ENCODE peak calls at places on chromosome 16, in ten cellular contexts. One of them, this sample, is unnamed.

GRCh38 chr16:29645699-29646187 is 17.3 kb upstream of the SPN start:
- DNase-seq in fibroblast of the aortic adventitia: peak
- DNase-seq in NCI-H748 treated with DMSO at 0.1 percent for 48 hours: no peak
- DNase-seq in NCI-H2081: no peak
- DNase-seq in ACHN: no peak
- DNase-seq in CD4-positive, CD25-positive, alpha-beta regulatory T cell: no peak
- DNase-seq in heart left ventricle: no peak
- DNase-seq in NCI-H2029 treated with DMSO at 0.1 percent for 48 hours: no peak
- DNase-seq in stimulated activated CD4-positive, alpha-beta T cell treated with anti-CD3 and anti-CD28 coated beads, Interleukin-2, amount 100 ng/mL, for 48 hours: no peak
- DNase-seq in globus pallidus: no peak
- DNase-seq in this sample: no peak

GRCh38 chr16:81315271-81316175 is 761 bp downstream of the GAN start:
- DNase-seq in heart left ventricle: peak
- DNase-seq in CD4-positive, CD25-positive, alpha-beta regulatory T cell: peak
- DNase-seq in ACHN: peak
- DNase-seq in fibroblast of the aortic adventitia: peak
- DNase-seq in NCI-H748 treated with DMSO at 0.1 percent for 48 hours: no peak
- DNase-seq in globus pallidus: no peak
- DNase-seq in NCI-H2029 treated with DMSO at 0.1 percent for 48 hours: no peak
- DNase-seq in NCI-H2081: no peak
- DNase-seq in stimulated activated CD4-positive, alpha-beta T cell treated with anti-CD3 and anti-CD28 coated beads, Interleukin-2, amount 100 ng/mL, for 48 hours: peak
- DNase-seq in this sample: peak

GRCh38 chr16:77223184-77223583 is 24.0 kb downstream of the SYCE1L start:
- DNase-seq in stimulated activated CD4-positive, alpha-beta T cell treated with anti-CD3 and anti-CD28 coated beads, Interleukin-2, amount 100 ng/mL, for 48 hours: peak
- DNase-seq in heart left ventricle: no peak
- DNase-seq in CD4-positive, CD25-positive, alpha-beta regulatory T cell: no peak
- DNase-seq in ACHN: peak
- DNase-seq in globus pallidus: no peak
- DNase-seq in NCI-H2029 treated with DMSO at 0.1 percent for 48 hours: no peak
- DNase-seq in NCI-H2081: no peak
- DNase-seq in fibroblast of the aortic adventitia: no peak
- DNase-seq in NCI-H748 treated with DMSO at 0.1 percent for 48 hours: no peak
- DNase-seq in this sample: no peak

GRCh38 chr16:24700549-24701392 is 28.7 kb upstream of the TNRC6A start:
- DNase-seq in CD4-positive, CD25-positive, alpha-beta regulatory T cell: no peak
- DNase-seq in globus pallidus: peak
- DNase-seq in fibroblast of the aortic adventitia: peak
- DNase-seq in NCI-H748 treated with DMSO at 0.1 percent for 48 hours: no peak
- DNase-seq in stimulated activated CD4-positive, alpha-beta T cell treated with anti-CD3 and anti-CD28 coated beads, Interleukin-2, amount 100 ng/mL, for 48 hours: no peak
- DNase-seq in NCI-H2081: no peak
- DNase-seq in ACHN: peak
- DNase-seq in NCI-H2029 treated with DMSO at 0.1 percent for 48 hours: no peak
- DNase-seq in heart left ventricle: peak
- DNase-seq in this sample: peak

GRCh38 chr16:55035037-55035436 is 104.4 kb downstream of the IRX5 start:
- DNase-seq in globus pallidus: no peak
- DNase-seq in NCI-H2029 treated with DMSO at 0.1 percent for 48 hours: no peak
- DNase-seq in fibroblast of the aortic adventitia: peak
- DNase-seq in NCI-H2081: peak
- DNase-seq in heart left ventricle: peak
- DNase-seq in stimulated activated CD4-positive, alpha-beta T cell treated with anti-CD3 and anti-CD28 coated beads, Interleukin-2, amount 100 ng/mL, for 48 hours: peak
- DNase-seq in CD4-positive, CD25-positive, alpha-beta regulatory T cell: no peak
- DNase-seq in NCI-H748 treated with DMSO at 0.1 percent for 48 hours: no peak
- DNase-seq in ACHN: peak
- DNase-seq in this sample: no peak

GRCh38 chr16:14186007-14186953 is 115.2 kb downstream of the MRTFB start:
- DNase-seq in NCI-H2029 treated with DMSO at 0.1 percent for 48 hours: peak
- DNase-seq in CD4-positive, CD25-positive, alpha-beta regulatory T cell: no peak
- DNase-seq in globus pallidus: peak
- DNase-seq in stimulated activated CD4-positive, alpha-beta T cell treated with anti-CD3 and anti-CD28 coated beads, Interleukin-2, amount 100 ng/mL, for 48 hours: no peak
- DNase-seq in NCI-H748 treated with DMSO at 0.1 percent for 48 hours: peak
- DNase-seq in heart left ventricle: peak
- DNase-seq in fibroblast of the aortic adventitia: peak
- DNase-seq in ACHN: peak
- DNase-seq in NCI-H2081: peak
- DNase-seq in this sample: peak

GRCh38 chr16:57781349-57781740 is 20.9 kb downstream of the KIFC3 start:
- DNase-seq in NCI-H2029 treated with DMSO at 0.1 percent for 48 hours: no peak
- DNase-seq in heart left ventricle: peak
- DNase-seq in stimulated activated CD4-positive, alpha-beta T cell treated with anti-CD3 and anti-CD28 coated beads, Interleukin-2, amount 100 ng/mL, for 48 hours: no peak
- DNase-seq in CD4-positive, CD25-positive, alpha-beta regulatory T cell: no peak
- DNase-seq in globus pallidus: no peak
- DNase-seq in fibroblast of the aortic adventitia: no peak
- DNase-seq in NCI-H2081: no peak
- DNase-seq in NCI-H748 treated with DMSO at 0.1 percent for 48 hours: no peak
- DNase-seq in ACHN: no peak
- DNase-seq in this sample: no peak

GRCh38 chr16:62664566-62664965 is 628.3 kb upstream of the CDH8 start:
- DNase-seq in stimulated activated CD4-positive, alpha-beta T cell treated with anti-CD3 and anti-CD28 coated beads, Interleukin-2, amount 100 ng/mL, for 48 hours: no peak
- DNase-seq in globus pallidus: no peak
- DNase-seq in NCI-H748 treated with DMSO at 0.1 percent for 48 hours: no peak
- DNase-seq in NCI-H2029 treated with DMSO at 0.1 percent for 48 hours: no peak
- DNase-seq in fibroblast of the aortic adventitia: no peak
- DNase-seq in CD4-positive, CD25-positive, alpha-beta regulatory T cell: no peak
- DNase-seq in heart left ventricle: no peak
- DNase-seq in ACHN: no peak
- DNase-seq in NCI-H2081: no peak
- DNase-seq in this sample: no peak

GRCh38 chr16:177394-177822 is 928 bp downstream of the HBA1 start:
- DNase-seq in fibroblast of the aortic adventitia: peak
- DNase-seq in stimulated activated CD4-positive, alpha-beta T cell treated with anti-CD3 and anti-CD28 coated beads, Interleukin-2, amount 100 ng/mL, for 48 hours: no peak
- DNase-seq in ACHN: no peak
- DNase-seq in heart left ventricle: peak
- DNase-seq in NCI-H2029 treated with DMSO at 0.1 percent for 48 hours: peak
- DNase-seq in CD4-positive, CD25-positive, alpha-beta regulatory T cell: no peak
- DNase-seq in NCI-H748 treated with DMSO at 0.1 percent for 48 hours: peak
- DNase-seq in NCI-H2081: no peak
- DNase-seq in globus pallidus: no peak
- DNase-seq in this sample: peak

GRCh38 chr16:48907906-48908634 is 298.1 kb upstream of the N4BP1 start:
- DNase-seq in heart left ventricle: no peak
- DNase-seq in NCI-H2029 treated with DMSO at 0.1 percent for 48 hours: no peak
- DNase-seq in NCI-H2081: no peak
- DNase-seq in fibroblast of the aortic adventitia: no peak
- DNase-seq in ACHN: no peak
- DNase-seq in globus pallidus: no peak
- DNase-seq in NCI-H748 treated with DMSO at 0.1 percent for 48 hours: no peak
- DNase-seq in stimulated activated CD4-positive, alpha-beta T cell treated with anti-CD3 and anti-CD28 coated beads, Interleukin-2, amount 100 ng/mL, for 48 hours: no peak
- DNase-seq in CD4-positive, CD25-positive, alpha-beta regulatory T cell: no peak
- DNase-seq in this sample: no peak

GRCh38 chr16:17685445-17685844 is 214.7 kb upstream of the XYLT1 start:
- DNase-seq in heart left ventricle: no peak
- DNase-seq in fibroblast of the aortic adventitia: no peak
- DNase-seq in NCI-H748 treated with DMSO at 0.1 percent for 48 hours: no peak
- DNase-seq in NCI-H2081: no peak
- DNase-seq in ACHN: no peak
- DNase-seq in NCI-H2029 treated with DMSO at 0.1 percent for 48 hours: no peak
- DNase-seq in CD4-positive, CD25-positive, alpha-beta regulatory T cell: no peak
- DNase-seq in stimulated activated CD4-positive, alpha-beta T cell treated with anti-CD3 and anti-CD28 coated beads, Interleukin-2, amount 100 ng/mL, for 48 hours: no peak
- DNase-seq in globus pallidus: no peak
- DNase-seq in this sample: no peak

GRCh38 chr16:8867483-8868271 is 1.1 kb downstream of the CARHSP1 start:
- DNase-seq in stimulated activated CD4-positive, alpha-beta T cell treated with anti-CD3 and anti-CD28 coated beads, Interleukin-2, amount 100 ng/mL, for 48 hours: no peak
- DNase-seq in NCI-H2029 treated with DMSO at 0.1 percent for 48 hours: no peak
- DNase-seq in CD4-positive, CD25-positive, alpha-beta regulatory T cell: peak
- DNase-seq in heart left ventricle: peak
- DNase-seq in NCI-H748 treated with DMSO at 0.1 percent for 48 hours: peak
- DNase-seq in NCI-H2081: peak
- DNase-seq in fibroblast of the aortic adventitia: no peak
- DNase-seq in ACHN: no peak
- DNase-seq in globus pallidus: peak
- DNase-seq in this sample: peak

GRCh38 chr16:48075398-48075797 is 80.4 kb downstream of the ABCC12 start:
- DNase-seq in NCI-H2081: no peak
- DNase-seq in NCI-H2029 treated with DMSO at 0.1 percent for 48 hours: no peak
- DNase-seq in heart left ventricle: no peak
- DNase-seq in fibroblast of the aortic adventitia: peak
- DNase-seq in NCI-H748 treated with DMSO at 0.1 percent for 48 hours: no peak
- DNase-seq in ACHN: no peak
- DNase-seq in stimulated activated CD4-positive, alpha-beta T cell treated with anti-CD3 and anti-CD28 coated beads, Interleukin-2, amount 100 ng/mL, for 48 hours: no peak
- DNase-seq in CD4-positive, CD25-positive, alpha-beta regulatory T cell: no peak
- DNase-seq in globus pallidus: no peak
- DNase-seq in this sample: peak

GRCh38 chr16:63171545-63171944 is 1135.3 kb upstream of the CDH8 start:
- DNase-seq in stimulated activated CD4-positive, alpha-beta T cell treated with anti-CD3 and anti-CD28 coated beads, Interleukin-2, amount 100 ng/mL, for 48 hours: no peak
- DNase-seq in fibroblast of the aortic adventitia: no peak
- DNase-seq in globus pallidus: no peak
- DNase-seq in NCI-H748 treated with DMSO at 0.1 percent for 48 hours: no peak
- DNase-seq in ACHN: no peak
- DNase-seq in NCI-H2029 treated with DMSO at 0.1 percent for 48 hours: no peak
- DNase-seq in CD4-positive, CD25-positive, alpha-beta regulatory T cell: no peak
- DNase-seq in NCI-H2081: no peak
- DNase-seq in heart left ventricle: no peak
- DNase-seq in this sample: no peak

GRCh38 chr16:75206749-75207451 is at the start of gene CTRB2:
- DNase-seq in NCI-H2029 treated with DMSO at 0.1 percent for 48 hours: no peak
- DNase-seq in NCI-H2081: no peak
- DNase-seq in NCI-H748 treated with DMSO at 0.1 percent for 48 hours: no peak
- DNase-seq in ACHN: no peak
- DNase-seq in stimulated activated CD4-positive, alpha-beta T cell treated with anti-CD3 and anti-CD28 coated beads, Interleukin-2, amount 100 ng/mL, for 48 hours: no peak
- DNase-seq in CD4-positive, CD25-positive, alpha-beta regulatory T cell: no peak
- DNase-seq in globus pallidus: no peak
- DNase-seq in fibroblast of the aortic adventitia: no peak
- DNase-seq in heart left ventricle: no peak
- DNase-seq in this sample: no peak

GRCh38 chr16:72721981-72722380 is 325.9 kb downstream of the ZFHX3 start:
- DNase-seq in NCI-H2029 treated with DMSO at 0.1 percent for 48 hours: no peak
- DNase-seq in globus pallidus: no peak
- DNase-seq in heart left ventricle: no peak
- DNase-seq in ACHN: no peak
- DNase-seq in stimulated activated CD4-positive, alpha-beta T cell treated with anti-CD3 and anti-CD28 coated beads, Interleukin-2, amount 100 ng/mL, for 48 hours: no peak
- DNase-seq in NCI-H2081: peak
- DNase-seq in CD4-positive, CD25-positive, alpha-beta regulatory T cell: no peak
- DNase-seq in fibroblast of the aortic adventitia: no peak
- DNase-seq in NCI-H748 treated with DMSO at 0.1 percent for 48 hours: peak
- DNase-seq in this sample: no peak

GRCh38 chr16:31696968-31697743 is 169.5 kb downstream of the AHSP start:
- DNase-seq in NCI-H748 treated with DMSO at 0.1 percent for 48 hours: peak
- DNase-seq in NCI-H2029 treated with DMSO at 0.1 percent for 48 hours: no peak
- DNase-seq in NCI-H2081: peak
- DNase-seq in heart left ventricle: no peak
- DNase-seq in globus pallidus: no peak
- DNase-seq in ACHN: peak
- DNase-seq in stimulated activated CD4-positive, alpha-beta T cell treated with anti-CD3 and anti-CD28 coated beads, Interleukin-2, amount 100 ng/mL, for 48 hours: no peak
- DNase-seq in fibroblast of the aortic adventitia: peak
- DNase-seq in CD4-positive, CD25-positive, alpha-beta regulatory T cell: no peak
- DNase-seq in this sample: peak

GRCh38 chr16:86107190-86107589 is 208.2 kb downstream of the IRF8 start:
- DNase-seq in globus pallidus: no peak
- DNase-seq in NCI-H748 treated with DMSO at 0.1 percent for 48 hours: no peak
- DNase-seq in heart left ventricle: no peak
- DNase-seq in ACHN: no peak
- DNase-seq in stimulated activated CD4-positive, alpha-beta T cell treated with anti-CD3 and anti-CD28 coated beads, Interleukin-2, amount 100 ng/mL, for 48 hours: no peak
- DNase-seq in NCI-H2081: no peak
- DNase-seq in fibroblast of the aortic adventitia: no peak
- DNase-seq in NCI-H2029 treated with DMSO at 0.1 percent for 48 hours: no peak
- DNase-seq in CD4-positive, CD25-positive, alpha-beta regulatory T cell: no peak
- DNase-seq in this sample: no peak

GRCh38 chr16:82344157-82344556 is 174.1 kb upstream of the MPHOSPH6 start:
- DNase-seq in ACHN: peak
- DNase-seq in NCI-H2081: no peak
- DNase-seq in NCI-H2029 treated with DMSO at 0.1 percent for 48 hours: no peak
- DNase-seq in NCI-H748 treated with DMSO at 0.1 percent for 48 hours: no peak
- DNase-seq in heart left ventricle: no peak
- DNase-seq in fibroblast of the aortic adventitia: no peak
- DNase-seq in globus pallidus: peak
- DNase-seq in stimulated activated CD4-positive, alpha-beta T cell treated with anti-CD3 and anti-CD28 coated beads, Interleukin-2, amount 100 ng/mL, for 48 hours: no peak
- DNase-seq in CD4-positive, CD25-positive, alpha-beta regulatory T cell: no peak
- DNase-seq in this sample: no peak

GRCh38 chr16:85573045-85573695 is 40.0 kb upstream of the GSE1 start:
- DNase-seq in CD4-positive, CD25-positive, alpha-beta regulatory T cell: no peak
- DNase-seq in ACHN: no peak
- DNase-seq in NCI-H2081: no peak
- DNase-seq in stimulated activated CD4-positive, alpha-beta T cell treated with anti-CD3 and anti-CD28 coated beads, Interleukin-2, amount 100 ng/mL, for 48 hours: no peak
- DNase-seq in NCI-H748 treated with DMSO at 0.1 percent for 48 hours: no peak
- DNase-seq in NCI-H2029 treated with DMSO at 0.1 percent for 48 hours: no peak
- DNase-seq in fibroblast of the aortic adventitia: no peak
- DNase-seq in globus pallidus: no peak
- DNase-seq in heart left ventricle: no peak
- DNase-seq in this sample: no peak

GRCh38 chr16:1707193-1707790 is 1.3 kb downstream of the MAPK8IP3 start:
- DNase-seq in globus pallidus: no peak
- DNase-seq in heart left ventricle: no peak
- DNase-seq in fibroblast of the aortic adventitia: peak
- DNase-seq in ACHN: peak
- DNase-seq in stimulated activated CD4-positive, alpha-beta T cell treated with anti-CD3 and anti-CD28 coated beads, Interleukin-2, amount 100 ng/mL, for 48 hours: no peak
- DNase-seq in NCI-H748 treated with DMSO at 0.1 percent for 48 hours: no peak
- DNase-seq in NCI-H2029 treated with DMSO at 0.1 percent for 48 hours: no peak
- DNase-seq in NCI-H2081: no peak
- DNase-seq in CD4-positive, CD25-positive, alpha-beta regulatory T cell: peak
- DNase-seq in this sample: peak

GRCh38 chr16:24423332-24423731 is 116.0 kb upstream of the RBBP6 start:
- DNase-seq in ACHN: no peak
- DNase-seq in fibroblast of the aortic adventitia: no peak
- DNase-seq in globus pallidus: no peak
- DNase-seq in CD4-positive, CD25-positive, alpha-beta regulatory T cell: no peak
- DNase-seq in NCI-H748 treated with DMSO at 0.1 percent for 48 hours: no peak
- DNase-seq in NCI-H2029 treated with DMSO at 0.1 percent for 48 hours: no peak
- DNase-seq in stimulated activated CD4-positive, alpha-beta T cell treated with anti-CD3 and anti-CD28 coated beads, Interleukin-2, amount 100 ng/mL, for 48 hours: no peak
- DNase-seq in heart left ventricle: no peak
- DNase-seq in NCI-H2081: no peak
- DNase-seq in this sample: no peak

GRCh38 chr16:71817690-71818089 is 9.1 kb upstream of the AP1G1 start:
- DNase-seq in globus pallidus: no peak
- DNase-seq in NCI-H748 treated with DMSO at 0.1 percent for 48 hours: no peak
- DNase-seq in ACHN: no peak
- DNase-seq in heart left ventricle: no peak
- DNase-seq in NCI-H2081: no peak
- DNase-seq in NCI-H2029 treated with DMSO at 0.1 percent for 48 hours: no peak
- DNase-seq in CD4-positive, CD25-positive, alpha-beta regulatory T cell: no peak
- DNase-seq in fibroblast of the aortic adventitia: no peak
- DNase-seq in stimulated activated CD4-positive, alpha-beta T cell treated with anti-CD3 and anti-CD28 coated beads, Interleukin-2, amount 100 ng/mL, for 48 hours: no peak
- DNase-seq in this sample: no peak

GRCh38 chr16:3904875-3905274 is 24.4 kb upstream of the CREBBP start:
- DNase-seq in NCI-H2029 treated with DMSO at 0.1 percent for 48 hours: no peak
- DNase-seq in stimulated activated CD4-positive, alpha-beta T cell treated with anti-CD3 and anti-CD28 coated beads, Interleukin-2, amount 100 ng/mL, for 48 hours: no peak
- DNase-seq in globus pallidus: no peak
- DNase-seq in NCI-H748 treated with DMSO at 0.1 percent for 48 hours: no peak
- DNase-seq in CD4-positive, CD25-positive, alpha-beta regulatory T cell: no peak
- DNase-seq in NCI-H2081: no peak
- DNase-seq in heart left ventricle: no peak
- DNase-seq in ACHN: peak
- DNase-seq in fibroblast of the aortic adventitia: no peak
- DNase-seq in this sample: no peak

GRCh38 chr16:10922328-10923145 is 19.7 kb downstream of the DEXI start:
- DNase-seq in globus pallidus: no peak
- DNase-seq in NCI-H2029 treated with DMSO at 0.1 percent for 48 hours: no peak
- DNase-seq in CD4-positive, CD25-positive, alpha-beta regulatory T cell: no peak
- DNase-seq in heart left ventricle: peak
- DNase-seq in stimulated activated CD4-positive, alpha-beta T cell treated with anti-CD3 and anti-CD28 coated beads, Interleukin-2, amount 100 ng/mL, for 48 hours: no peak
- DNase-seq in fibroblast of the aortic adventitia: peak
- DNase-seq in ACHN: no peak
- DNase-seq in NCI-H748 treated with DMSO at 0.1 percent for 48 hours: no peak
- DNase-seq in NCI-H2081: no peak
- DNase-seq in this sample: peak

GRCh38 chr16:14562691-14563491 is 67.2 kb downstream of the PARN start:
- DNase-seq in globus pallidus: no peak
- DNase-seq in heart left ventricle: peak
- DNase-seq in ACHN: no peak
- DNase-seq in fibroblast of the aortic adventitia: peak
- DNase-seq in stimulated activated CD4-positive, alpha-beta T cell treated with anti-CD3 and anti-CD28 coated beads, Interleukin-2, amount 100 ng/mL, for 48 hours: no peak
- DNase-seq in CD4-positive, CD25-positive, alpha-beta regulatory T cell: no peak
- DNase-seq in NCI-H2029 treated with DMSO at 0.1 percent for 48 hours: peak
- DNase-seq in NCI-H2081: no peak
- DNase-seq in NCI-H748 treated with DMSO at 0.1 percent for 48 hours: peak
- DNase-seq in this sample: peak

GRCh38 chr16:28623172-28623711 is 13.4 kb upstream of the SULT1A1 start:
- DNase-seq in NCI-H2081: peak
- DNase-seq in ACHN: peak
- DNase-seq in globus pallidus: peak
- DNase-seq in NCI-H2029 treated with DMSO at 0.1 percent for 48 hours: peak
- DNase-seq in CD4-positive, CD25-positive, alpha-beta regulatory T cell: peak
- DNase-seq in fibroblast of the aortic adventitia: peak
- DNase-seq in heart left ventricle: peak
- DNase-seq in stimulated activated CD4-positive, alpha-beta T cell treated with anti-CD3 and anti-CD28 coated beads, Interleukin-2, amount 100 ng/mL, for 48 hours: peak
- DNase-seq in NCI-H748 treated with DMSO at 0.1 percent for 48 hours: peak
- DNase-seq in this sample: no peak

This sample was measured in GM03348.